ENCODE peak calls at places on chromosomes 1 and 21, in five cellular contexts. V is SJSA1, F is uterus, D is SJCRH30, O is NT2/D1. S is an unnamed sample. For H3K9me3 and H3K4me1, the result is how much of the 10 kb centered on the place peaks cover.

GRCh38 chr1:3470650-3471355 is 16.3 kb downstream of the ARHGEF16 start:
- DNase-seq in V (no peak), F (no peak), D (no peak), O (no peak), S (peak)

GRCh38 chr21:27677547-27677946 is 710.7 kb upstream of the ADAMTS5 start:
- DNase-seq in V (no peak), F (no peak), D (no peak), O (no peak), S (no peak)

GRCh38 chr1:169546087-169546995 is 39.9 kb downstream of the F5 start:
- DNase-seq in V (peak), F (peak), D (peak), O (peak), S (no peak)

GRCh38 chr1:7103322-7104052 is 318.2 kb downstream of the CAMTA1 start:
- DNase-seq in V (no peak), F (no peak), D (no peak), O (no peak), S (no peak)

GRCh38 chr1:195195423-195196057 is 1412.7 kb downstream of the KCNT2 start:
- DNase-seq in V (no peak), F (no peak), D (no peak), O (no peak), S (no peak)

GRCh38 chr1:187013582-187014200 is 184.9 kb downstream of the PLA2G4A start:
- DNase-seq in V (no peak), F (no peak), D (no peak), O (no peak), S (no peak)

GRCh38 chr1:31897534-31898100 is 40.6 kb downstream of the PTP4A2 start:
- DNase-seq in V (no peak), F (no peak), D (no peak), O (no peak), S (no peak)

GRCh38 chr1:205204552-205204951 is 7.0 kb downstream of the DSTYK start:
- DNase-seq in V (no peak), F (no peak), D (no peak), O (no peak), S (no peak)

GRCh38 chr1:16158025-16158424 is 2.2 kb upstream of the EPHA2 start:
- DNase-seq in V (no peak), F (no peak), D (peak), O (no peak), S (no peak)

GRCh38 chr21:38363684-38364083 is 106.9 kb downstream of the KCNJ15 start:
- DNase-seq in V (no peak), F (no peak), D (no peak), O (no peak), S (no peak)

GRCh38 chr1:161200421-161200991 is 1.7 kb upstream of the ADAMTS4 start:
- DNase-seq in V (no peak), F (no peak), D (no peak), O (peak), S (no peak)

GRCh38 chr1:73862343-73862742 is 335.6 kb downstream of the LRRIQ3 start:
- DNase-seq in V (no peak), F (no peak), D (no peak), O (no peak), S (no peak)

GRCh38 chr21:15679630-15680029 is 50.2 kb upstream of the USP25 start:
- DNase-seq in V (no peak), F (no peak), D (no peak), O (no peak), S (no peak)

GRCh38 chr21:28805885-28806284 is 186.8 kb downstream of the LTN1 start:
- DNase-seq in V (peak), F (no peak), D (no peak), O (no peak), S (no peak)

GRCh38 chr1:42937836-42938595 is 20.7 kb downstream of the SLC2A1 start:
- DNase-seq in V (no peak), F (no peak), D (no peak), O (no peak), S (no peak)

GRCh38 chr1:228753933-228754332 is 18.7 kb downstream of the RHOU start:
- DNase-seq in V (no peak), F (no peak), D (no peak), O (no peak), S (no peak)

GRCh38 chr21:26115899-26116298 is 54.7 kb downstream of the APP start:
- DNase-seq in V (no peak), F (no peak), D (peak), O (no peak), S (no peak)

GRCh38 chr1:105664495-105664894 is 1392.0 kb upstream of the PRMT6 start:
- DNase-seq in V (no peak), F (no peak), D (no peak), O (no peak), S (no peak)

GRCh38 chr1:162631546-162632233 is 574 bp upstream of the DDR2 start:
- DNase-seq in V (peak), F (peak), D (peak), O (no peak), S (no peak)

GRCh38 chr1:195962051-195962450 is 646.2 kb downstream of the KCNT2 start:
- DNase-seq in V (no peak), F (no peak), D (no peak), O (no peak), S (no peak)

GRCh38 chr1:174791863-174792262 is 207.9 kb upstream of the CACYBP start:
- DNase-seq in V (no peak), F (no peak), D (no peak), O (no peak), S (no peak)

GRCh38 chr1:30778156-30778978 is 20.8 kb upstream of the LAPTM5 start:
- DNase-seq in V (peak), F (no peak), D (peak), O (no peak), S (no peak)

GRCh38 chr1:208183977-208184901 is 59.9 kb downstream of the PLXNA2 start:
- DNase-seq in V (peak), F (peak), D (peak), O (no peak), S (peak)

GRCh38 chr1:43965316-43965715 is 4.5 kb upstream of the DPH2 start:
- DNase-seq in V (no peak), F (no peak), D (no peak), O (no peak), S (no peak)

GRCh38 chr1:185567006-185567405 is 167.2 kb upstream of the HMCN1 start:
- DNase-seq in V (no peak), F (no peak), D (no peak), O (no peak), S (no peak)

GRCh38 chr1:76465030-76465429 is 390.5 kb downstream of the ST6GALNAC3 start:
- DNase-seq in V (no peak), F (no peak), D (no peak), O (no peak), S (no peak)

GRCh38 chr1:31811605-31812004 is 4.2 kb downstream of the SPOCD1 start:
- DNase-seq in V (no peak), F (no peak), D (peak), O (peak), S (no peak)

GRCh38 chr1:214979191-214979590 is 103.3 kb upstream of the KCNK2 start:
- DNase-seq in V (no peak), F (no peak), D (no peak), O (no peak), S (no peak)

GRCh38 chr1:94236021-94236491 is 1.3 kb downstream of the ARHGAP29 start:
- DNase-seq in V (no peak), F (no peak), D (peak), O (no peak), S (no peak)

GRCh38 chr21:42695324-42696025 is 42.1 kb downstream of the PDE9A start:
- DNase-seq in V (no peak), F (no peak), D (no peak), O (no peak), S (no peak)

GRCh38 chr1:119958223-119958622 is 61.9 kb upstream of the ADAM30 start:
- DNase-seq in V (no peak), F (no peak), D (no peak), O (no peak), S (no peak)

GRCh38 chr21:32475162-32475812 is 62.8 kb downstream of the EVA1C start:
- DNase-seq in V (no peak), F (no peak), D (no peak), O (no peak), S (no peak)

GRCh38 chr1:197736689-197737088 is 38.6 kb downstream of the DENND1B start:
- DNase-seq in V (no peak), F (no peak), D (no peak), O (no peak), S (no peak)

GRCh38 chr1:173173388-173173787 is 33.7 kb downstream of the TNFSF4 start:
- DNase-seq in V (no peak), F (no peak), D (no peak), O (no peak), S (no peak)
- H3K9me3 ChIP-seq in V (under half), F (under half), D (under half), O (under half), S (under half)

DNA sequence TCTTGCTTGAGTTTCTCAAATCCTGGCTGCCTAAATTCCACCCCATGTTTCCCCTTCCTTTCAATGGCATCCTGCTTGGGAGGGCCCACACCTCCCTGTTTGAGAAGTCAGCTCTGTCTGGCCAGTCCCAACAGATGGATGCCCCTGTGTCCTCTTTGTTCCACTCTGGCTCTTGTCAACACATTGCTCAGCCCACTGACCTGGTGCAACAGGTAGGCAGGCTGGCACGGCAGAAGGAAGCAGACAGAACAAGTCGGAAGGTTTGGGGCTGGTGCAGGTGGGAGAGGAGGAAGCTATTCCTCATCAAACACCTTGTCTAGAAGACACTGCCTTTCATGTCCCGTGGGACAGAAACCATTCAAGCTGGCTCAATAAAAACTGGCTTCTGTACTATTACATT is 22.7 kb downstream of the KCNQ4 start:
- DNase-seq in V (no peak), F (no peak), D (no peak), O (no peak), S (no peak)
- H3K4me3 ChIP-seq in V (no peak), F (no peak), D (no peak), O (no peak), S (no peak)

DNA sequence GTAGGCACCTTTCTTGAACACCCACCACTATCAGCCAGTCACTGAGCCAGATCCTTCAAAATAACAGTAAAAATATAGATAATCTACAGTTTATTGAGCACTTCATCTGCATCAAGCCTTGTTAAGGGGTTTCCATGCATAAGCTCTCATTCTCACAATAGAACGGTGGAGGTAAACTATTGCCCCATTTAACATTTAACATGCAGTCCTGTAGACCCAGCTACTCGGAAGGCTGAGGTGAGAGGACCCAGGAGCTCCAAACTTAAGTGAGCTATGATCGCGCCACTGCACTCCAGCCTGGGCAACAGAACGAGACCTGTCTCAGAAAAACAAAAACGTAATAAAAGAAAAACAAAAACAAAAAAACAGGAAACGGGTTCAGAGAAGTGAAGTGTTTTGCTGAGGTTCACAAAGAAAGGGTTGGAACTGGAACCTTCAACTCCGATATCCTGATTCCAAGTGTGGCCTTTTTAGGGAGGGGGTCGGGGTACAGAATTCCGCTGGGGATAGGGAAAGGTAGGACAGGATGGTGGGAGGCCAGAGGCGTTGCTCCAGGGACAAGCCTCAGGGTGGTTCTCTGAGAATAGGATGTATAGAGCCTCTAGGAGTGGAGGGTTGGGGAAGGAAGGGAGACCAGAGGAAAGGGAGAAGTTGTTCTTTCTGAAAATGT is 11.6 kb upstream of the SESN2 start:
- DNase-seq in V (no peak), F (no peak), D (no peak), O (no peak), S (no peak)
- H3K4me1 ChIP-seq in V (under half), F (under half), D (under half), O (under half), S (under half)

DNA sequence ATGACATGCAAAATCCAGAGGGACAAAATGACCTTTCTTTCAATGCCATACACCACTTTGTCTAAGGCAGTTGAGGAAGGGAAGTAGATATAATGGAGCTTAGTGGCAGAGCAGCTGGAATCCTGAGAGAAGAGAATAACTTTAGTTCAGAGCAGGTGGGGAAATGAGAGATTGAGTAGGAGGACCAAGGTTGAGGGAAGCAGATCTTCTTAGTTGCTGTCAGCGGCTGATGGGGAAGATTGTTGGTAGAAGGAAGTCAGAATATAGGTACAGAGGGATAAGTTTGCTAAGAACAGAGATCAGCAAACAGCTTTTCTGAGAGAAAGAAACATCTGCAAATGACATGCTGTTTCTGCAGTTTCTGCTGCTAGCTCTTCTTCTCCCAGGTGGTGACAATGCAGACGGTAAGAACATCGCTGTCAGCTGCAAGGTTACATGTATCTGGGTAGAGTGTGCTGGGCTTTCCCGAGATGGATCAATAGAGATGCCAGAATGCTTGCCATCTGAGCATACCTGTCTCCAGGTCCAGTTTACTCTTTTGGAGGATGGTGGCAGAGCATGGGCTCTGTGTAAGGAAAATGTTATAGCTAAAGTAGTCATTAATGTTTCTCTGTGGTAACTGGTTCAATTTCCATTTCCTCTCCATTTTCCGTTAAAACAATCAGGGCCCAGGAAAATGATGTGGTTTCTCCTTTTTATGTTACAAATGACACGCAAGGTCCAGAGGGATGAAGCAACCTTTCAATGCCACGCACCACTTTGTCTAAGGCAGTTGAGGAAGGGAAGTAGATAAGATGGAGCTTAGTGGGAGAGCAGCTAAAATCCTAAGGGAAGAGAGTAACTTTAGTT is at the start of gene CD1C:
- DNase-seq in V (no peak), F (no peak), D (no peak), O (no peak), S (no peak)
- H3K9me3 ChIP-seq in V (under half), F (under half), D (under half), O (under half), S (under half)

GRCh38 chr1:10494418-10494753 is 19.6 kb downstream of the PEX14 start:
- DNase-seq in V (no peak), F (no peak), D (no peak), O (no peak), S (no peak)

GRCh38 chr1:10497109-10497508 is 22.4 kb downstream of the PEX14 start:
- DNase-seq in V (no peak), F (no peak), D (no peak), O (no peak), S (no peak)

GRCh38 chr1:10495942-10496341 is 21.2 kb downstream of the PEX14 start:
- DNase-seq in V (no peak), F (no peak), D (no peak), O (no peak), S (peak)

GRCh38 chr1:10494754-10495474 is 20.2 kb downstream of the PEX14 start:
- DNase-seq in V (peak), F (peak), D (peak), O (no peak), S (peak)

DNA sequence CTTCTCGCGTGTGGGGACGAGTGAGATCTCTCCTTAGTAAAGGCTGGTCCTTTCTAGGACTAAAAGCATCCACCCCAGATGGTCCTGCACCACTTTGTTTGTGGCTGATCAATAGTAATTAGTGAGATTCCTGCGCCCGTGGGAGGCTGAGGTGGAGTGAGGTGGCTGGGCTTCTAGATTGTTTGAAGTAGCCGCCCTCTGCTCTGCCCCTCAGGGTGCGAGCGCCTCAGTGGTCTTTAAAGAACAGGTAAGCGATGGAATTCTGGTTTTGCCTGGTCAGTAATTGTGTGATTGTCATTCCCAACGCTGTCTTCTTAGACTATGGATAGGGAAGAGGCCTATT is 20.7 kb downstream of the PEX14 start:
- DNase-seq in V (no peak), F (no peak), D (no peak), O (no peak), S (no peak)
- H3K4me3 ChIP-seq in V (no peak), F (no peak), D (no peak), O (no peak), S (no peak)

S was measured in psoas muscle.